ENCODE peak calls at places on chromosomes 13 and 19, in five cellular contexts. X is KBM-7; U is GM23248; E is stimulated activated CD4-positive, alpha-beta T cell treated with anti-CD3 and anti-CD28 coated beads, Interleukin-15, amount 100 ng/mL, for 48 hours; H is immature natural killer cell. F is an unnamed sample.

GRCh38 chr19:44455100-44455499 is 6.8 kb upstream of the ZNF229 start:
- DNase-seq in H (no peak), E (no peak), X (no peak), U (no peak), F (no peak)

GRCh38 chr19:55407625-55408319 is at the start of gene UBE2S:
- DNase-seq in X (peak), U (peak), E (peak), H (peak), F (peak)

GRCh38 chr19:17490411-17490810 is 20.1 kb downstream of the SLC27A1 start:
- DNase-seq in H (peak), U (no peak), E (no peak), X (no peak), F (no peak)

GRCh38 chr13:24923305-24923640 is 159.3 kb downstream of the RNF17 start:
- DNase-seq in E (no peak), X (no peak), H (no peak), U (peak), F (peak)

GRCh38 chr19:6730153-6730804 is 7.1 kb downstream of the GPR108 start:
- DNase-seq in X (no peak), U (peak), H (no peak), E (peak), F (no peak)

GRCh38 chr13:29046588-29046987 is 226.4 kb downstream of the MTUS2 start:
- DNase-seq in U (no peak), E (no peak), X (no peak), H (no peak), F (no peak)

GRCh38 chr13:83220241-83220640 is 662.0 kb downstream of the SLITRK1 start:
- DNase-seq in H (no peak), U (peak), E (no peak), X (no peak), F (no peak)

GRCh38 chr19:53394522-53394973 is 401 bp upstream of the ZNF765 start:
- DNase-seq in X (no peak), H (no peak), U (peak), E (no peak), F (no peak)

GRCh38 chr19:42471554-42472249 is 29.0 kb upstream of the CXCL17 start:
- DNase-seq in X (no peak), U (peak), E (no peak), H (no peak), F (no peak)

GRCh38 chr13:103430368-103430767 is 364.2 kb upstream of the SLC10A2 start:
- DNase-seq in X (no peak), H (no peak), U (no peak), E (no peak), F (no peak)

GRCh38 chr19:8615022-8615421 is 4.5 kb upstream of the ADAMTS10 start:
- DNase-seq in U (peak), H (no peak), X (no peak), E (no peak), F (no peak)

GRCh38 chr19:3986260-3987041 is 1.2 kb upstream of the EEF2 start:
- DNase-seq in X (peak), E (no peak), U (peak), H (peak), F (no peak)

GRCh38 chr19:49355890-49356289 is 6.3 kb downstream of the TEAD2 start:
- DNase-seq in H (no peak), X (no peak), E (no peak), U (no peak), F (no peak)

GRCh38 chr19:13154911-13155471 is 4.8 kb downstream of the IER2 start:
- DNase-seq in H (peak), X (peak), E (peak), U (peak), F (peak)

GRCh38 chr19:8320564-8321066 is 560 bp downstream of the NDUFA7 start:
- DNase-seq in H (no peak), X (peak), E (no peak), U (peak), F (no peak)

GRCh38 chr13:31982540-31982939 is 49.0 kb upstream of the FRY start:
- DNase-seq in E (no peak), X (peak), U (peak), H (no peak), F (no peak)

GRCh38 chr19:57389194-57389729 is 392 bp upstream of the ZNF548 start:
- DNase-seq in H (no peak), U (no peak), X (no peak), E (no peak), F (no peak)

GRCh38 chr19:42207767-42208259 is 9.7 kb downstream of the DEDD2 start:
- DNase-seq in X (no peak), H (no peak), U (peak), E (no peak), F (no peak)

GRCh38 chr19:10832659-10833296 is 3.2 kb downstream of the TMED1 start:
- DNase-seq in U (no peak), X (no peak), E (no peak), H (no peak), F (no peak)

GRCh38 chr19:584240-585001 is 5.3 kb upstream of the HCN2 start:
- DNase-seq in H (peak), U (peak), X (peak), E (no peak), F (no peak)

F was measured in GM12864.